ENCODE peak calls at places on chromosomes 11 and 22, in ten cellular contexts. One of them, this sample, is unnamed.

GRCh38 chr22:19903031-19903430 is 38.5 kb upstream of the COMT start:
- DNase-seq in breast epithelium: no peak
- DNase-seq in nucleus accumbens: no peak
- DNase-seq in activated T-cell treated with anti-CD3 and anti-CD28 coated beads for 1 hour: no peak
- DNase-seq in body of pancreas: no peak
- DNase-seq in NCI-H2107: no peak
- DNase-seq in effector memory CD8-positive, alpha-beta T cell: no peak
- DNase-seq in naive B cell: no peak
- DNase-seq in stimulated activated CD4-positive, alpha-beta T cell treated with anti-CD3 and anti-CD28 coated beads, Interleukin-12 subunit alpha, Interleukin-12 subunit beta, amount 100 ng/mL, for 4 hours: no peak
- DNase-seq in brain microvascular endothelial cell: no peak
- DNase-seq in this sample: no peak

GRCh38 chr22:36211237-36211881 is 9.8 kb upstream of the APOL4 start:
- DNase-seq in breast epithelium: no peak
- DNase-seq in nucleus accumbens: no peak
- DNase-seq in activated T-cell treated with anti-CD3 and anti-CD28 coated beads for 1 hour: no peak
- DNase-seq in body of pancreas: no peak
- DNase-seq in NCI-H2107: peak; percentile 16
- DNase-seq in effector memory CD8-positive, alpha-beta T cell: no peak
- DNase-seq in naive B cell: no peak
- DNase-seq in stimulated activated CD4-positive, alpha-beta T cell treated with anti-CD3 and anti-CD28 coated beads, Interleukin-12 subunit alpha, Interleukin-12 subunit beta, amount 100 ng/mL, for 4 hours: no peak
- DNase-seq in brain microvascular endothelial cell: peak; percentile 53
- DNase-seq in this sample: peak; percentile 34

GRCh38 chr11:123211981-123212380 is 16.9 kb upstream of the CLMP start:
- DNase-seq in breast epithelium: no peak
- DNase-seq in nucleus accumbens: no peak
- DNase-seq in activated T-cell treated with anti-CD3 and anti-CD28 coated beads for 1 hour: no peak
- DNase-seq in body of pancreas: no peak
- DNase-seq in NCI-H2107: no peak
- DNase-seq in effector memory CD8-positive, alpha-beta T cell: no peak
- DNase-seq in naive B cell: no peak
- DNase-seq in stimulated activated CD4-positive, alpha-beta T cell treated with anti-CD3 and anti-CD28 coated beads, Interleukin-12 subunit alpha, Interleukin-12 subunit beta, amount 100 ng/mL, for 4 hours: no peak
- DNase-seq in brain microvascular endothelial cell: no peak
- DNase-seq in this sample: no peak

GRCh38 chr11:120432056-120433018 is 79.2 kb upstream of the GRIK4 start:
- DNase-seq in breast epithelium: no peak
- DNase-seq in nucleus accumbens: no peak
- DNase-seq in activated T-cell treated with anti-CD3 and anti-CD28 coated beads for 1 hour: no peak
- DNase-seq in body of pancreas: no peak
- DNase-seq in NCI-H2107: peak; percentile 34
- DNase-seq in effector memory CD8-positive, alpha-beta T cell: no peak
- DNase-seq in naive B cell: no peak
- DNase-seq in stimulated activated CD4-positive, alpha-beta T cell treated with anti-CD3 and anti-CD28 coated beads, Interleukin-12 subunit alpha, Interleukin-12 subunit beta, amount 100 ng/mL, for 4 hours: no peak
- DNase-seq in brain microvascular endothelial cell: peak; percentile 99
- DNase-seq in this sample: peak; percentile 10

GRCh38 chr11:100874203-100874602 is 187.1 kb downstream of the ARHGAP42 start:
- DNase-seq in breast epithelium: no peak
- DNase-seq in nucleus accumbens: no peak
- DNase-seq in activated T-cell treated with anti-CD3 and anti-CD28 coated beads for 1 hour: no peak
- DNase-seq in body of pancreas: no peak
- DNase-seq in NCI-H2107: no peak
- DNase-seq in effector memory CD8-positive, alpha-beta T cell: no peak
- DNase-seq in naive B cell: no peak
- DNase-seq in stimulated activated CD4-positive, alpha-beta T cell treated with anti-CD3 and anti-CD28 coated beads, Interleukin-12 subunit alpha, Interleukin-12 subunit beta, amount 100 ng/mL, for 4 hours: no peak
- DNase-seq in brain microvascular endothelial cell: no peak
- DNase-seq in this sample: no peak

GRCh38 chr11:115581871-115582639 is 77.8 kb upstream of the CADM1 start:
- DNase-seq in breast epithelium: no peak
- DNase-seq in nucleus accumbens: no peak
- DNase-seq in activated T-cell treated with anti-CD3 and anti-CD28 coated beads for 1 hour: no peak
- DNase-seq in body of pancreas: no peak
- DNase-seq in NCI-H2107: peak; percentile 43
- DNase-seq in effector memory CD8-positive, alpha-beta T cell: no peak
- DNase-seq in naive B cell: no peak
- DNase-seq in stimulated activated CD4-positive, alpha-beta T cell treated with anti-CD3 and anti-CD28 coated beads, Interleukin-12 subunit alpha, Interleukin-12 subunit beta, amount 100 ng/mL, for 4 hours: no peak
- DNase-seq in brain microvascular endothelial cell: no peak
- DNase-seq in this sample: no peak

GRCh38 chr11:36775157-36775556 is 177.1 kb upstream of the RAG2 start:
- DNase-seq in breast epithelium: no peak
- DNase-seq in nucleus accumbens: no peak
- DNase-seq in activated T-cell treated with anti-CD3 and anti-CD28 coated beads for 1 hour: no peak
- DNase-seq in body of pancreas: no peak
- DNase-seq in NCI-H2107: no peak
- DNase-seq in effector memory CD8-positive, alpha-beta T cell: no peak
- DNase-seq in naive B cell: no peak
- DNase-seq in stimulated activated CD4-positive, alpha-beta T cell treated with anti-CD3 and anti-CD28 coated beads, Interleukin-12 subunit alpha, Interleukin-12 subunit beta, amount 100 ng/mL, for 4 hours: no peak
- DNase-seq in brain microvascular endothelial cell: no peak
- DNase-seq in this sample: no peak

GRCh38 chr11:122711831-122712378 is 56.4 kb downstream of the UBASH3B start:
- DNase-seq in breast epithelium: no peak
- DNase-seq in nucleus accumbens: no peak
- DNase-seq in activated T-cell treated with anti-CD3 and anti-CD28 coated beads for 1 hour: no peak
- DNase-seq in body of pancreas: no peak
- DNase-seq in NCI-H2107: no peak
- DNase-seq in effector memory CD8-positive, alpha-beta T cell: no peak
- DNase-seq in naive B cell: no peak
- DNase-seq in stimulated activated CD4-positive, alpha-beta T cell treated with anti-CD3 and anti-CD28 coated beads, Interleukin-12 subunit alpha, Interleukin-12 subunit beta, amount 100 ng/mL, for 4 hours: no peak
- DNase-seq in brain microvascular endothelial cell: no peak
- DNase-seq in this sample: no peak

GRCh38 chr11:65425971-65426838 is 3.6 kb downstream of the NEAT1 start:
- DNase-seq in breast epithelium: peak; percentile 36
- DNase-seq in nucleus accumbens: no peak
- DNase-seq in activated T-cell treated with anti-CD3 and anti-CD28 coated beads for 1 hour: no peak
- DNase-seq in body of pancreas: peak; percentile 60
- DNase-seq in NCI-H2107: no peak
- DNase-seq in effector memory CD8-positive, alpha-beta T cell: no peak
- DNase-seq in naive B cell: peak; percentile 82
- DNase-seq in stimulated activated CD4-positive, alpha-beta T cell treated with anti-CD3 and anti-CD28 coated beads, Interleukin-12 subunit alpha, Interleukin-12 subunit beta, amount 100 ng/mL, for 4 hours: no peak
- DNase-seq in brain microvascular endothelial cell: peak; percentile 38
- DNase-seq in this sample: peak; percentile 80

GRCh38 chr11:12189543-12190235 is 79.3 kb downstream of the MICAL2 start:
- DNase-seq in breast epithelium: no peak
- DNase-seq in nucleus accumbens: no peak
- DNase-seq in activated T-cell treated with anti-CD3 and anti-CD28 coated beads for 1 hour: peak; percentile 16
- DNase-seq in body of pancreas: no peak
- DNase-seq in NCI-H2107: no peak
- DNase-seq in effector memory CD8-positive, alpha-beta T cell: no peak
- DNase-seq in naive B cell: no peak
- DNase-seq in stimulated activated CD4-positive, alpha-beta T cell treated with anti-CD3 and anti-CD28 coated beads, Interleukin-12 subunit alpha, Interleukin-12 subunit beta, amount 100 ng/mL, for 4 hours: no peak
- DNase-seq in brain microvascular endothelial cell: no peak
- DNase-seq in this sample: peak; percentile 45

GRCh38 chr11:112012877-112013276 is 12.3 kb upstream of the DLAT start:
- DNase-seq in breast epithelium: no peak
- DNase-seq in nucleus accumbens: no peak
- DNase-seq in activated T-cell treated with anti-CD3 and anti-CD28 coated beads for 1 hour: no peak
- DNase-seq in body of pancreas: no peak
- DNase-seq in NCI-H2107: no peak
- DNase-seq in effector memory CD8-positive, alpha-beta T cell: no peak
- DNase-seq in naive B cell: no peak
- DNase-seq in stimulated activated CD4-positive, alpha-beta T cell treated with anti-CD3 and anti-CD28 coated beads, Interleukin-12 subunit alpha, Interleukin-12 subunit beta, amount 100 ng/mL, for 4 hours: no peak
- DNase-seq in brain microvascular endothelial cell: peak; percentile 43
- DNase-seq in this sample: no peak

GRCh38 chr11:77136074-77136473 is 8.0 kb downstream of the MYO7A start:
- DNase-seq in breast epithelium: no peak
- DNase-seq in nucleus accumbens: no peak
- DNase-seq in activated T-cell treated with anti-CD3 and anti-CD28 coated beads for 1 hour: no peak
- DNase-seq in body of pancreas: no peak
- DNase-seq in NCI-H2107: no peak
- DNase-seq in effector memory CD8-positive, alpha-beta T cell: no peak
- DNase-seq in naive B cell: no peak
- DNase-seq in stimulated activated CD4-positive, alpha-beta T cell treated with anti-CD3 and anti-CD28 coated beads, Interleukin-12 subunit alpha, Interleukin-12 subunit beta, amount 100 ng/mL, for 4 hours: no peak
- DNase-seq in brain microvascular endothelial cell: peak; percentile 40
- DNase-seq in this sample: no peak

GRCh38 chr22:44452531-44453420 is 45.3 kb downstream of the RTL6 start:
- DNase-seq in breast epithelium: no peak
- DNase-seq in nucleus accumbens: no peak
- DNase-seq in activated T-cell treated with anti-CD3 and anti-CD28 coated beads for 1 hour: no peak
- DNase-seq in body of pancreas: no peak
- DNase-seq in NCI-H2107: no peak
- DNase-seq in effector memory CD8-positive, alpha-beta T cell: no peak
- DNase-seq in naive B cell: no peak
- DNase-seq in stimulated activated CD4-positive, alpha-beta T cell treated with anti-CD3 and anti-CD28 coated beads, Interleukin-12 subunit alpha, Interleukin-12 subunit beta, amount 100 ng/mL, for 4 hours: no peak
- DNase-seq in brain microvascular endothelial cell: no peak
- DNase-seq in this sample: no peak